ENCODE peak calls at places on chromosomes 4 and X, in nine cellular contexts. B is PC-3, Y is lower leg skin, V is left lung, T is hepatocyte, L is thoracic aorta, R is nephron progenitor cell, Q is GM12878, N is cardiac muscle cell. F is an unnamed sample.

GRCh38 chrX:39909996-39910395 is 187.8 kb downstream of the BCOR start:
- DNase-seq in T (no peak), Q (no peak), L (no peak), V (no peak), R (no peak), B (no peak), Y (no peak), N (no peak), F (no peak)

GRCh38 chr4:17583944-17584343 is 6.9 kb downstream of the LAP3 start:
- DNase-seq in T (no peak), N (no peak), Y (no peak), R (no peak), B (no peak), Q (no peak), V (no peak), L (no peak), F (no peak)

GRCh38 chrX:13090261-13091110 is 46.1 kb upstream of the FAM9C start:
- DNase-seq in Q (no peak), L (no peak), V (no peak), T (peak; percentile 44), Y (no peak), B (no peak), N (no peak), R (no peak), F (no peak)

GRCh38 chr4:76585270-76585669 is 150.2 kb downstream of the SHROOM3 start:
- DNase-seq in L (no peak), N (no peak), Y (no peak), Q (no peak), B (no peak), T (no peak), R (no peak), V (no peak), F (no peak)

GRCh38 chrX:69505772-69506616 is 1.9 kb downstream of the NALF2 start:
- DNase-seq in B (no peak), V (no peak), R (no peak), Q (no peak), T (peak; percentile 15), L (no peak), Y (no peak), N (no peak), F (no peak)

GRCh38 chr4:73573794-73574528 is 46.3 kb downstream of the RASSF6 start:
- DNase-seq in B (peak; percentile 91), T (peak; percentile 91), R (peak; percentile 75), Y (peak; percentile 54), Q (peak; percentile 51), N (peak; percentile 86), L (no peak), V (no peak), F (peak; percentile 31)

GRCh38 chr4:53558061-53558801 is 33.1 kb downstream of the LNX1 start:
- DNase-seq in R (no peak), N (no peak), L (peak; percentile 10), B (peak; percentile 90), Q (no peak), Y (no peak), T (no peak), V (no peak), F (no peak)

GRCh38 chr4:140103676-140104075 is 50.3 kb downstream of the MAML3 start:
- DNase-seq in R (no peak), T (no peak), B (peak; percentile 60), Y (no peak), L (no peak), V (no peak), N (no peak), Q (peak; percentile 69), F (peak; percentile 26)

GRCh38 chr4:18020145-18020670 is 1.3 kb downstream of the LCORL start:
- DNase-seq in Y (no peak), R (peak; percentile 11), Q (no peak), N (peak; percentile 5), T (peak; percentile 8), V (no peak), L (no peak), B (peak; percentile 6), F (peak; percentile 34)

GRCh38 chr4:115279300-115279699 is 165.9 kb upstream of the NDST4 start:
- DNase-seq in V (no peak), L (no peak), T (no peak), R (no peak), B (peak; percentile 25), Y (no peak), Q (no peak), N (no peak), F (no peak)

GRCh38 chr4:140090215-140090731 is 63.7 kb downstream of the MAML3 start:
- DNase-seq in N (no peak), Y (no peak), R (no peak), Q (no peak), B (peak; percentile 48), L (no peak), T (no peak), V (no peak), F (no peak)

GRCh38 chrX:47176101-47176740 is 17.4 kb upstream of the UBA1 start:
- DNase-seq in T (no peak), L (no peak), N (no peak), V (no peak), R (no peak), Y (no peak), B (no peak), Q (no peak), F (no peak)

GRCh38 chrX:123339201-123339905 is 155.3 kb downstream of the GRIA3 start:
- DNase-seq in N (no peak), Y (no peak), T (peak; percentile 10), R (no peak), L (no peak), B (peak; percentile 39), V (no peak), Q (no peak), F (no peak)

GRCh38 chrX:13719192-13719856 is 15.1 kb downstream of the TRAPPC2 start:
- DNase-seq in L (no peak), Y (no peak), T (no peak), V (no peak), Q (no peak), N (no peak), R (no peak), B (no peak), F (no peak)

GRCh38 chrX:10048076-10048475 is 80.9 kb downstream of the CLDN34 start:
- DNase-seq in Y (no peak), L (no peak), Q (no peak), B (no peak), N (no peak), R (no peak), T (no peak), V (no peak), F (no peak)

GRCh38 chr4:184205243-184205642 is 12.4 kb downstream of the ENPP6 start:
- DNase-seq in B (no peak), Y (no peak), T (no peak), N (no peak), V (no peak), R (no peak), L (no peak), Q (no peak), F (no peak)

GRCh38 chrX:9609987-9610386 is 145.1 kb downstream of the TBL1X start:
- DNase-seq in Y (no peak), R (no peak), L (no peak), Q (no peak), V (no peak), N (peak; percentile 2), B (no peak), T (no peak), F (no peak)

GRCh38 chrX:74009041-74009440 is 294.9 kb upstream of the ZCCHC13 start:
- DNase-seq in V (no peak), Y (no peak), L (no peak), R (no peak), T (no peak), N (no peak), Q (no peak), B (no peak), F (no peak)

GRCh38 chr4:123463869-123464268 is 67.3 kb downstream of the SPRY1 start:
- DNase-seq in Q (no peak), L (no peak), N (no peak), V (no peak), B (no peak), Y (no peak), R (peak; percentile 18), T (no peak), F (no peak)
- TF ChIP-seq CTCF in Q (no peak), L (no peak), N (no peak), V (no peak), B (no peak), Y (no peak), R (no peak), T (no peak), F (no peak)

DNA sequence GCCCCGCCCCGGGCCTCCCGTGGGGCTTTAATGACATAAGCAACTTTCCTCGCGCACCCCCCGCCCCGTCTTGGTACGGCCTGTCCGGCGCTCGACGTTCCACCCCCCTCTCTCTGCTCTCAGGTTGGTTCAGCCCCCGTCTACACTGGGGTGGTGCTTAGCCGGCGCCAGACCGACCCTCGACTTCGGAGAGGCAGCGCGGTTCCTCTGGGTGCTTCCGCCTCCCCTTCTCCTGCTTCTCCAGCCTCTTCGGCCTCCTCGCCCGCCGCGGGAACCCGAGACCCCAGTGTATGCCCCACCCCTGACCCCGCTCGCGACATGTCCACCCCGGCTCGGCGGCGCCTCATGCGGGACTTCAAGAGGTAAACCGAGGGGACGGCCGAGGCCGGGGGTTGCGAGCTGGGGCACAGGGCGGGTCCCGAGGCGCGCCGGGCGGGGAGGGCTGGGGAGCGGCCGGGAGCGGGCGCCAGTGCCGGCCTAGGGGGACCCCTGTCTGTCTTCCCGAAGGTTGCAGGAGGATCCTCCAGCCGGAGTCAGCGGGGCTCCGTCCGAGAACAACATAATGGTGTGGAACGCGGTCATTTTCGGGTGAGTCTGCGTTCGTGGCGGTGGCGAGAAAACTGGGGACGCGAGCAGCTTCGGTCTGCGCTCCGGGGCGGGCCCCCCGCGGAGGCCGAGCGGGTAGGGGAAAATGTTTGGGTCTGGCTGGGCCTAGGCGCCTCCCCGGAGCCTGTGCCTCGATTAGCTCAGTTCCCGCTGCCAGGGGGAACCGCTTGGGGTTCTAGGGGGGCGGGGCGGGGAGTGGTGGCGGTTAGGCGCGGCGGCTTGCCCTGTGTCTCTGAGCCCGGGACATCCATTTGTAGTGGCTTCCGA is at the start of gene UBE2A:
- DNase-seq in L (peak; percentile 54), Y (peak; percentile 79), V (peak; percentile 95), T (peak; percentile 93), N (peak; percentile 92), R (peak; percentile 87), B (peak; percentile 86), Q (peak; percentile 53), F (peak; percentile 94)
- TF ChIP-seq CTCF in L (peak; percentile 8), Y (no peak), V (no peak), T (peak; percentile 40), N (peak; percentile 31), R (no peak), B (peak; percentile 30), Q (peak; percentile 32), F (peak; percentile 14)

GRCh38 chr4:156109943-156110925 is 156.6 kb upstream of the CTSO start:
- DNase-seq in T (peak; percentile 28), L (no peak), Y (peak; percentile 30), B (no peak), V (peak; percentile 43), Q (no peak), R (no peak), N (no peak), F (no peak)
- TF ChIP-seq CTCF in T (no peak), L (no peak), Y (no peak), B (peak; percentile 23), V (no peak), Q (peak; percentile 40), R (no peak), N (peak; percentile 45), F (peak; percentile 16)

DNA sequence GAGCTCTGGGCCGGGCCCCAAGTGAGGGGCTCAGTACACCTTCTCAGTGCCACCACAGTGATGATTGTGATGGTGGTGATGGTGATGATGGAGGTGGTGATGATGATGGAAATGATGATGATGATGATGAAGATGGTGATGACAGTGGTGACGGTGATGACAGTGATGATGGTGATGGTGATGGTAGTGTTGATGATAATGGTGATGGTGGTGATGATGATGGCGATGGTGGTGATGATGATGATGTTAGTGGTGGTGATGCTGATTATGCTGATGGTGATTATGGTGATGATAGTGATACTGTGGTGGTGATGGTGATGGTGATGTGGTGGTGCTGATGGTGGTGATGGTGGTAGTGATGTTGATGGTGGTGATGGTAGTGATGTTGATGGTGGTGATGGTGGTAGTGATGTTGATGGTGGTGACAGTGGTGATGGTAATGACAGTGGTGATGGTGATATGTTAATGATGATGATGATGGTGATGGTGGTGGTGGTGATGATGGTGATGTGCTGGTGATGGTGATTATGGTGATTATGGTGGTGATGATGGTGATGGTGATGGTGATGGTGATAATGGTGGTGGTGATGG is 29.9 kb downstream of the HMX1 start:
- DNase-seq in N (no peak), B (no peak), L (no peak), Y (no peak), V (no peak), Q (no peak), R (no peak), T (no peak), F (no peak)
- TF ChIP-seq CTCF in N (no peak), B (no peak), L (no peak), Y (no peak), V (no peak), Q (no peak), R (no peak), T (no peak), F (no peak)